ENCODE peak calls at places on chromosomes 5 and 9, in four cellular contexts. B is heart left ventricle, M is spleen, S is A549. A is an unnamed sample. For H3K4me1, the result is how much of the 10 kb centered on the place peaks cover.

GRCh38 chr5:120419110-120419509 is 45.0 kb upstream of the PRR16 start:
- DNase-seq in B (no peak), S (no peak), M (no peak), A (no peak)

GRCh38 chr9:119216891-119217290 is 152.3 kb downstream of the BRINP1 start:
- DNase-seq in M (no peak), B (peak), S (no peak), A (no peak)

GRCh38 chr5:169153405-169153804 is 147.5 kb downstream of the SLIT3 start:
- DNase-seq in M (no peak), B (no peak), S (no peak), A (no peak)

GRCh38 chr9:95772320-95773060 is 103.0 kb upstream of the ERCC6L2 start:
- DNase-seq in M (no peak), B (peak), S (no peak), A (no peak)

GRCh38 chr5:36734422-36734821 is 128.0 kb downstream of the SLC1A3 start:
- DNase-seq in S (no peak), B (no peak), M (no peak), A (no peak)

GRCh38 chr9:87157366-87158031 is 210.2 kb upstream of the GAS1 start:
- DNase-seq in B (no peak), S (no peak), M (no peak), A (no peak)

GRCh38 chr5:115455241-115455640 is 89.3 kb downstream of the FEM1C start:
- DNase-seq in M (no peak), B (no peak), S (no peak), A (no peak)

GRCh38 chr9:85332487-85332886 is 409.3 kb downstream of the AGTPBP1 start:
- DNase-seq in S (peak), B (no peak), M (no peak), A (no peak)

GRCh38 chr9:97710356-97711222 is 13.4 kb upstream of the XPA start:
- DNase-seq in S (peak), B (peak), M (no peak), A (peak)

GRCh38 chr5:103232393-103232999 is 26.1 kb upstream of the MACIR start:
- DNase-seq in B (no peak), M (no peak), S (peak), A (no peak)

GRCh38 chr9:133844876-133845658 is 106.9 kb upstream of the SARDH start:
- DNase-seq in M (peak), S (no peak), B (peak), A (peak)

GRCh38 chr9:113657765-113658564 is 194.4 kb downstream of the RGS3 start:
- DNase-seq in B (peak), S (peak), M (peak), A (peak)

GRCh38 chr5:178430187-178431062 is 159.8 kb downstream of the COL23A1 start:
- DNase-seq in B (no peak), M (no peak), S (no peak), A (no peak)

GRCh38 chr5:73176250-73176649 is 3.3 kb downstream of the TMEM174 start:
- DNase-seq in B (no peak), M (no peak), S (no peak), A (no peak)

GRCh38 chr9:93130861-93131481 is 3.1 kb downstream of the NINJ1 start:
- DNase-seq in M (peak), B (peak), S (no peak), A (peak)

GRCh38 chr9:75907329-75907728 is 16.9 kb downstream of the PCSK5 start:
- DNase-seq in S (no peak), B (no peak), M (no peak), A (no peak)

GRCh38 chr9:70600479-70600878 is 186.0 kb upstream of the KLF9 start:
- DNase-seq in B (peak), M (no peak), S (no peak), A (no peak)

GRCh38 chr5:146025108-146025507 is 80.3 kb downstream of the PLAC8L1 start:
- DNase-seq in M (no peak), S (no peak), B (peak), A (no peak)

GRCh38 chr5:152404494-152404893 is 585 bp downstream of the NMUR2 start:
- DNase-seq in M (no peak), S (no peak), B (no peak), A (no peak)

GRCh38 chr5:56449071-56449470 is 215.9 kb upstream of the ANKRD55 start:
- DNase-seq in S (no peak), B (no peak), M (no peak), A (no peak)

GRCh38 chr5:5080790-5081189 is 59.3 kb upstream of the ADAMTS16 start:
- DNase-seq in B (no peak), M (no peak), S (no peak), A (no peak)

GRCh38 chr5:1021136-1021968 is 12.8 kb downstream of the NKD2 start:
- DNase-seq in B (no peak), S (no peak), M (peak), A (peak)

GRCh38 chr5:6623228-6623627 is 9.6 kb downstream of the NSUN2 start:
- DNase-seq in M (no peak), S (no peak), B (no peak), A (no peak)

GRCh38 chr9:18743976-18744375 is 270.0 kb downstream of the ADAMTSL1 start:
- DNase-seq in M (no peak), S (no peak), B (no peak), A (no peak)

GRCh38 chr9:33163433-33164137 is 3.6 kb downstream of the B4GALT1 start:
- DNase-seq in B (no peak), S (no peak), M (peak), A (no peak)

GRCh38 chr5:174801798-174802197 is 77.4 kb downstream of the MSX2 start:
- DNase-seq in S (no peak), M (no peak), B (no peak), A (no peak)

GRCh38 chr5:83097582-83098265 is 20.4 kb downstream of the XRCC4 start:
- DNase-seq in M (no peak), B (no peak), S (no peak), A (no peak)

GRCh38 chr9:112048924-112049785 is 125.9 kb downstream of the SUSD1 start:
- DNase-seq in M (no peak), S (no peak), B (no peak), A (no peak)

GRCh38 chr9:68913054-68913453 is 100.9 kb downstream of the PRKACG start:
- DNase-seq in B (no peak), S (no peak), M (no peak), A (no peak)

GRCh38 chr9:138053996-138054752 is 176.6 kb downstream of the CACNA1B start:
- DNase-seq in B (no peak), M (peak), S (peak), A (no peak)

GRCh38 chr5:177501874-177502678 is 4.7 kb upstream of the PDLIM7 start:
- DNase-seq in M (no peak), S (no peak), B (no peak), A (no peak)

GRCh38 chr5:135729582-135729879 is 104.9 kb upstream of the SLC25A48 start:
- DNase-seq in B (no peak), M (no peak), S (no peak), A (no peak)

GRCh38 chr5:14720236-14720923 is 55.9 kb downstream of the OTULIN start:
- DNase-seq in B (no peak), M (no peak), S (no peak), A (no peak)

GRCh38 chr9:113622600-113623400 is 159.3 kb downstream of the RGS3 start:
- DNase-seq in S (peak), B (no peak), M (peak), A (no peak)

GRCh38 chr5:82886911-82887310 is 190.3 kb downstream of the TMEM167A start:
- DNase-seq in M (no peak), B (no peak), S (no peak), A (no peak)

GRCh38 chr9:87557996-87558395 is 60.3 kb downstream of the DAPK1 start:
- DNase-seq in S (no peak), M (no peak), B (peak), A (no peak)

GRCh38 chr9:107274953-107275422 is 8.1 kb upstream of the RAD23B start:
- DNase-seq in S (peak), M (no peak), B (no peak), A (no peak)

GRCh38 chr9:86075132-86075807 is 24.1 kb downstream of the GOLM1 start:
- DNase-seq in S (no peak), B (no peak), M (no peak), A (no peak)

GRCh38 chr9:113572076-113572861 is 108.7 kb downstream of the RGS3 start:
- DNase-seq in M (peak), S (no peak), B (no peak), A (peak)

GRCh38 chr9:127022913-127023665 is 99.3 kb downstream of the ANGPTL2 start:
- DNase-seq in S (no peak), B (peak), M (no peak), A (no peak)
- H3K27ac ChIP-seq in S (no peak), B (peak), M (no peak), A (no peak)

GRCh38 chr9:130914417-130915095 is 17.9 kb upstream of the QRFP start:
- DNase-seq in M (no peak), S (no peak), B (no peak), A (no peak)

GRCh38 chr9:130915096-130915447 is 18.5 kb upstream of the QRFP start:
- DNase-seq in S (no peak), B (no peak), M (no peak), A (no peak)

GRCh38 chr9:130911254-130912049 is 14.8 kb upstream of the QRFP start:
- DNase-seq in M (no peak), S (no peak), B (no peak), A (no peak)

GRCh38 chr9:130912932-130913598 is 16.5 kb upstream of the QRFP start:
- DNase-seq in B (no peak), M (no peak), S (no peak), A (no peak)

GRCh38 chr9:130913599-130914416 is 17.2 kb upstream of the QRFP start:
- DNase-seq in S (no peak), M (no peak), B (no peak), A (no peak)
- H3K4me1 ChIP-seq in S (under half), M (under half), B (under half), A (under half)

GRCh38 chr9:130215341-130216119 is 43.3 kb downstream of the NCS1 start:
- DNase-seq in S (no peak), M (no peak), B (no peak), A (no peak)
- TF ChIP-seq POLR2A in S (no peak), M (no peak), B (no peak), A (no peak)

GRCh38 chr5:143177263-143177994 is 226.1 kb downstream of the NR3C1 start:
- DNase-seq in M (no peak), B (peak), S (peak), A (no peak)

GRCh38 chr5:143172736-143173135 is 230.8 kb downstream of the NR3C1 start:
- DNase-seq in S (no peak), M (no peak), B (no peak), A (no peak)

GRCh38 chr5:143173139-143173889 is 230.2 kb downstream of the NR3C1 start:
- DNase-seq in S (no peak), M (no peak), B (no peak), A (no peak)

GRCh38 chr5:143176048-143176447 is 227.4 kb downstream of the NR3C1 start:
- DNase-seq in M (no peak), B (no peak), S (no peak), A (no peak)

GRCh38 chr5:143174714-143175398 is 228.6 kb downstream of the NR3C1 start:
- DNase-seq in B (no peak), S (no peak), M (no peak), A (no peak)
- H3K27ac ChIP-seq in B (no peak), S (peak), M (no peak), A (no peak)

GRCh38 chr5:179616002-179616594 is 7.4 kb downstream of the HNRNPH1 start:
- DNase-seq in B (no peak), M (peak), S (no peak), A (peak)

GRCh38 chr5:179614745-179615144 is 8.7 kb downstream of the HNRNPH1 start:
- DNase-seq in M (peak), S (no peak), B (no peak), A (no peak)

GRCh38 chr5:179612577-179613459 is 10.7 kb downstream of the HNRNPH1 start:
- DNase-seq in S (no peak), B (no peak), M (peak), A (no peak)

GRCh38 chr5:179613460-179614071 is 9.9 kb downstream of the HNRNPH1 start:
- DNase-seq in M (peak), B (no peak), S (no peak), A (no peak)

DNA sequence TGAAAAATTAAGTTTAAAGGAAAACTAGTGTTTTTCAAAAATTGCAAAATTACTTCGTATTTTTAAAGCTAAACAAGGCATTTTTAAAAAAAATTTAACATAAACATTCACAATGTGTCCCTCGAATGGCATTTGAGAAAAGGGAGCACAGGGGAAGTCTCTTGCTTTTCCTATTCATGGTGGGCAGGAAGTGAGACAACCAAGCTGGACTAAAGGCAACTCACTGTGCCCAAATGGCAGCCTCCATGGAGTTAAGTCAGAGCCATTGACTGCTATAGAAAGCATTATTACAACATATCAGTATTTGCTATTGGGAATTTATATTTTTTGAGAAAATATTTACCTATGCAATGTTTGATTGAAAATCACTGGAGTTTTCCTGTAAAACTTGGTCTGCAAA is 8.3 kb downstream of the HNRNPH1 start:
- DNase-seq in B (no peak), S (no peak), M (no peak), A (no peak)
- H3K4me1 ChIP-seq in B (under half), S (half or more), M (half or more), A (under half)

GRCh38 chr9:136666364-136667216 is 3.9 kb downstream of the EGFL7 start:
- DNase-seq in M (no peak), B (no peak), S (no peak), A (no peak)

GRCh38 chr9:136665704-136666363 is 3.1 kb downstream of the EGFL7 start:
- DNase-seq in S (peak), B (no peak), M (no peak), A (no peak)

GRCh38 chr9:136664799-136665082 is 2.0 kb downstream of the EGFL7 start:
- DNase-seq in S (no peak), B (no peak), M (no peak), A (no peak)

GRCh38 chr9:136664000-136664798 is 1.5 kb downstream of the EGFL7 start:
- DNase-seq in S (no peak), M (no peak), B (no peak), A (peak)

DNA sequence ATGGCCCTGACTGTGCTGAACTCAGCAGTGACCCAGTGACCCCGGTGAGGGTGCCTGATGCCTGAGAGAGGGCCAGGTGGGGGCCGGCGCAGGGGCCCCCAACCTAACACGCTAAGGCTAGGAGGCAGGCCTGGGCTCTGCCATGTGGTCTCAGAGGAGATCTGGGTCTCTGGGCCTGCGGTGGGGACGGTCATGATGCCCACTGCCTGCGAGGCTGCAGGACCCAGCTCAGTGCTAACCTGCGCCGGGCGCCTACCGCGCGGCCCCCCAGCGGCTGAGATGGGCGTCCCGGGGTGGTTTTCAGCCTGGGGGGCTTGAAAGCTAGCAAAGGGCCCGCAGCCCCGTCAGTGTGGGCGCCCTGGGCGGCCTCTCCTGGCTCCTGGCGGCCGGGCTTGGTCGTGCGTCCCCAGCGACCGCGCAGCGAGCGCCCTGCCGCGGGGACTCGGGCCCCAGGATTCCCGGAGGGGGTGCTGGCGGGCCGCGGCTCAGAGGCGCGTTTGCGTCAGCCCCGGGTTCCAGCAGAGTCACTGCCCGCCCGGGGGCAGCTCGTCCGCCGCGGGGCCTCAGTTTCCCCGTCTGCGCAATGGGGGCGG is 2.5 kb downstream of the EGFL7 start:
- DNase-seq in B (no peak), S (peak), M (no peak), A (no peak)
- TF ChIP-seq POLR2A in B (no peak), S (no peak), M (no peak), A (no peak)

DNA sequence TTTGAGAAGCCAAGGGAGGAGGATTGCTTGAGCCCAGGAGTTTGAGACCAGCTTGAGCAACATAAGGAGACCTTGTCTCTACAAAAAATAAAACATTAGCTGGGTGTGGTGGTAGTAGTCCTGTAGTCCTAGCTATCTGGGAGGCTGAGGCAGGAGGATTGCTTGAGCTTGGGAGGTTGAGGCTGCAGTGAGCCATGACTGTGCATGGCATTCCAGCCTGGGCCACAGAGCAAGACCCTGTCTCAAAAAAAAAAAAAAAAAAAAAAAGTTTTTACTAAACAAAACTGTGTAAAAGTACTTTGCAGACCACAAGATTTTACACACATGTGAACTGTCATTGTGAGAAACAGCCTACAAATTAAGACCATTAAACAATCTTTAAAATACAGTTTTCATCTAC is 21.2 kb downstream of the NDST1 start:
- DNase-seq in M (no peak), S (no peak), B (no peak), A (no peak)
- H3K27ac ChIP-seq in M (no peak), S (no peak), B (no peak), A (no peak)

GRCh38 chr9:129141066-129142041 is 30.1 kb downstream of the PTPA start:
- DNase-seq in S (no peak), B (peak), M (peak), A (no peak)

GRCh38 chr9:129142536-129142935 is 31.3 kb downstream of the PTPA start:
- DNase-seq in M (no peak), S (no peak), B (no peak), A (no peak)

GRCh38 chr9:129142115-129142514 is 30.9 kb downstream of the PTPA start:
- DNase-seq in B (no peak), S (no peak), M (no peak), A (no peak)

GRCh38 chr9:129143461-129143927 is 32.3 kb downstream of the PTPA start:
- DNase-seq in B (peak), S (no peak), M (peak), A (peak)

GRCh38 chr9:129143031-129143441 is 31.8 kb downstream of the PTPA start:
- DNase-seq in S (peak), M (peak), B (peak), A (peak)
- H3K4me1 ChIP-seq in S (half or more), M (half or more), B (half or more), A (under half)

GRCh38 chr9:21591221-21592062 is 109.3 kb upstream of the IFNE start:
- DNase-seq in S (peak), M (no peak), B (peak), A (no peak)
- TF ChIP-seq POLR2A in S (peak), M (no peak), B (no peak), A (no peak)